ENCODE peak calls at places on chromosomes 6 and 20, in nine cellular contexts. V is NAMALWA; X is dorsolateral prefrontal cortex; T is NCI-H2029 treated with DMSO at 0.1 percent for 48 hours; S is stomach; U is HCT116; E is choroid plexus epithelial cell; H is activated naive CD8-positive, alpha-beta T cell treated with anti-CD3 and anti-CD28 coated beads for 36 hours; W is NCI-H460. P is an unnamed sample.

GRCh38 chr6:71262914-71263313 is 25.7 kb upstream of the OGFRL1 start:
- DNase-seq in V (no peak), X (no peak), T (no peak), S (no peak), U (no peak), E (peak), H (no peak), W (no peak), P (no peak)

GRCh38 chr6:4973972-4974885 is 29.6 kb downstream of the RPP40 start:
- DNase-seq in V (no peak), X (no peak), T (peak), S (no peak), U (no peak), E (peak), H (no peak), W (no peak), P (peak)

GRCh38 chr6:129398764-129399163 is 311.2 kb downstream of the ARHGAP18 start:
- DNase-seq in V (no peak), X (no peak), T (no peak), S (no peak), U (no peak), E (no peak), H (no peak), W (no peak), P (no peak)

GRCh38 chr6:160379464-160379863 is 31.3 kb downstream of the SLC22A3 start:
- DNase-seq in V (no peak), X (no peak), T (no peak), S (no peak), U (peak), E (peak), H (no peak), W (no peak), P (no peak)

GRCh38 chr6:53320964-53321363 is 27.8 kb downstream of the ELOVL5 start:
- DNase-seq in V (no peak), X (no peak), T (no peak), S (no peak), U (no peak), E (peak), H (no peak), W (no peak), P (no peak)

GRCh38 chr6:15539722-15540270 is 123.0 kb downstream of the DTNBP1 start:
- DNase-seq in V (no peak), X (no peak), T (no peak), S (no peak), U (no peak), E (no peak), H (no peak), W (no peak), P (no peak)

GRCh38 chr6:124223596-124223995 is 419.9 kb downstream of the NKAIN2 start:
- DNase-seq in V (no peak), X (no peak), T (no peak), S (no peak), U (no peak), E (peak), H (no peak), W (peak), P (no peak)

GRCh38 chr6:94636780-94637385 is 940.5 kb upstream of the MANEA start:
- DNase-seq in V (peak), X (no peak), T (peak), S (no peak), U (peak), E (peak), H (no peak), W (no peak), P (no peak)

GRCh38 chr6:47180633-47181032 is 129.1 kb downstream of the TNFRSF21 start:
- DNase-seq in V (no peak), X (no peak), T (no peak), S (no peak), U (peak), E (peak), H (no peak), W (no peak), P (no peak)

GRCh38 chr6:49744259-49744658 is at the start of gene CRISP3:
- DNase-seq in V (no peak), X (no peak), T (peak), S (no peak), U (no peak), E (no peak), H (no peak), W (no peak), P (no peak)

GRCh38 chr6:88586371-88587157 is 376.9 kb downstream of the RNGTT start:
- DNase-seq in V (no peak), X (no peak), T (no peak), S (no peak), U (no peak), E (no peak), H (no peak), W (no peak), P (no peak)

GRCh38 chr6:52420668-52421358 is 671 bp downstream of the EFHC1 start:
- DNase-seq in V (no peak), X (no peak), T (peak), S (no peak), U (no peak), E (peak), H (no peak), W (peak), P (no peak)

GRCh38 chr6:24492475-24492874 is 2.3 kb upstream of the ALDH5A1 start:
- DNase-seq in V (peak), X (no peak), T (no peak), S (no peak), U (no peak), E (peak), H (no peak), W (peak), P (no peak)

GRCh38 chr20:17533396-17533795 is 2.2 kb upstream of the BFSP1 start:
- DNase-seq in V (peak), X (no peak), T (peak), S (no peak), U (peak), E (peak), H (no peak), W (peak), P (no peak)

GRCh38 chr6:119647309-119647708 is 297.7 kb upstream of the MAN1A1 start:
- DNase-seq in V (no peak), X (no peak), T (no peak), S (no peak), U (no peak), E (peak), H (no peak), W (no peak), P (no peak)

GRCh38 chr6:64280569-64280968 is 645.0 kb downstream of the PHF3 start:
- DNase-seq in V (peak), X (no peak), T (no peak), S (no peak), U (no peak), E (peak), H (no peak), W (peak), P (peak)

GRCh38 chr20:43558412-43559146 is at the start of gene SGK2:
- DNase-seq in V (no peak), X (no peak), T (no peak), S (peak), U (no peak), E (no peak), H (no peak), W (no peak), P (peak)

GRCh38 chr6:154476494-154476893 is 34.0 kb downstream of the CNKSR3 start:
- DNase-seq in V (no peak), X (no peak), T (no peak), S (no peak), U (no peak), E (no peak), H (no peak), W (no peak), P (no peak)

GRCh38 chr6:108157972-108158441 is 7.8 kb upstream of the NR2E1 start:
- DNase-seq in V (peak), X (no peak), T (no peak), S (no peak), U (no peak), E (no peak), H (no peak), W (no peak), P (no peak)

GRCh38 chr20:35837577-35838195 is 65.9 kb downstream of the PHF20 start:
- DNase-seq in V (no peak), X (no peak), T (no peak), S (no peak), U (no peak), E (peak), H (no peak), W (no peak), P (no peak)

GRCh38 chr20:64049060-64049886 is at the start of gene SOX18:
- DNase-seq in V (no peak), X (no peak), T (no peak), S (no peak), U (no peak), E (peak), H (peak), W (no peak), P (peak)

GRCh38 chr6:170031684-170032121 is 259.2 kb downstream of the DLL1 start:
- DNase-seq in V (no peak), X (peak), T (no peak), S (peak), U (no peak), E (no peak), H (no peak), W (no peak), P (no peak)

GRCh38 chr6:112233864-112234263 is 20.5 kb downstream of the LAMA4 start:
- DNase-seq in V (no peak), X (no peak), T (no peak), S (no peak), U (no peak), E (peak), H (no peak), W (no peak), P (no peak)

P was measured in Right ventricle myocardium superior.